ENCODE peak calls at places on chromosome 3, in ten cellular contexts. One of them, this sample, is unnamed.

GRCh38 chr3:86801921-86802320 is 189.0 kb downstream of the VGLL3 start:
- DNase-seq in spleen: no peak
- DNase-seq in cardiac fibroblast: peak; percentile 61
- DNase-seq in GM23338: no peak
- DNase-seq in progenitor cell of endocrine pancreas: no peak
- DNase-seq in CD8-positive, alpha-beta T cell: no peak
- DNase-seq in PC-9: no peak
- DNase-seq in pancreas: no peak
- DNase-seq in HL-60: no peak
- DNase-seq in heart left ventricle: no peak
- DNase-seq in this sample: no peak

GRCh38 chr3:194782767-194783404 is 97.2 kb downstream of the FAM43A start:
- DNase-seq in spleen: no peak
- DNase-seq in cardiac fibroblast: peak; percentile 32
- DNase-seq in GM23338: no peak
- DNase-seq in progenitor cell of endocrine pancreas: no peak
- DNase-seq in CD8-positive, alpha-beta T cell: no peak
- DNase-seq in PC-9: no peak
- DNase-seq in pancreas: no peak
- DNase-seq in HL-60: no peak
- DNase-seq in heart left ventricle: no peak
- DNase-seq in this sample: no peak

GRCh38 chr3:77281721-77282120 is 241.8 kb downstream of the ROBO2 start:
- DNase-seq in spleen: peak; percentile 45
- DNase-seq in cardiac fibroblast: no peak
- DNase-seq in GM23338: peak; percentile 67
- DNase-seq in progenitor cell of endocrine pancreas: no peak
- DNase-seq in CD8-positive, alpha-beta T cell: no peak
- DNase-seq in PC-9: no peak
- DNase-seq in pancreas: no peak
- DNase-seq in HL-60: no peak
- DNase-seq in heart left ventricle: no peak
- DNase-seq in this sample: no peak

GRCh38 chr3:114293846-114294245 is at the start of gene TIGIT:
- DNase-seq in spleen: no peak
- DNase-seq in cardiac fibroblast: no peak
- DNase-seq in GM23338: no peak
- DNase-seq in progenitor cell of endocrine pancreas: no peak
- DNase-seq in CD8-positive, alpha-beta T cell: no peak
- DNase-seq in PC-9: no peak
- DNase-seq in pancreas: no peak
- DNase-seq in HL-60: no peak
- DNase-seq in heart left ventricle: no peak
- DNase-seq in this sample: no peak

GRCh38 chr3:66962624-66963023 is 35.5 kb upstream of the KBTBD8 start:
- DNase-seq in spleen: no peak
- DNase-seq in cardiac fibroblast: no peak
- DNase-seq in GM23338: no peak
- DNase-seq in progenitor cell of endocrine pancreas: no peak
- DNase-seq in CD8-positive, alpha-beta T cell: no peak
- DNase-seq in PC-9: no peak
- DNase-seq in pancreas: no peak
- DNase-seq in HL-60: no peak
- DNase-seq in heart left ventricle: no peak
- DNase-seq in this sample: no peak

GRCh38 chr3:178802993-178803693 is 266.9 kb downstream of the KCNMB2 start:
- DNase-seq in spleen: no peak
- DNase-seq in cardiac fibroblast: peak; percentile 34
- DNase-seq in GM23338: no peak
- DNase-seq in progenitor cell of endocrine pancreas: no peak
- DNase-seq in CD8-positive, alpha-beta T cell: no peak
- DNase-seq in PC-9: no peak
- DNase-seq in pancreas: no peak
- DNase-seq in HL-60: no peak
- DNase-seq in heart left ventricle: no peak
- DNase-seq in this sample: no peak

GRCh38 chr3:43341788-43342187 is 55.4 kb downstream of the SNRK start:
- DNase-seq in spleen: no peak
- DNase-seq in cardiac fibroblast: no peak
- DNase-seq in GM23338: no peak
- DNase-seq in progenitor cell of endocrine pancreas: no peak
- DNase-seq in CD8-positive, alpha-beta T cell: no peak
- DNase-seq in PC-9: no peak
- DNase-seq in pancreas: no peak
- DNase-seq in HL-60: no peak
- DNase-seq in heart left ventricle: no peak
- DNase-seq in this sample: no peak

GRCh38 chr3:29152379-29152778 is 128.5 kb upstream of the RBMS3 start:
- DNase-seq in spleen: no peak
- DNase-seq in cardiac fibroblast: no peak
- DNase-seq in GM23338: peak; percentile 60
- DNase-seq in progenitor cell of endocrine pancreas: no peak
- DNase-seq in CD8-positive, alpha-beta T cell: no peak
- DNase-seq in PC-9: no peak
- DNase-seq in pancreas: no peak
- DNase-seq in HL-60: no peak
- DNase-seq in heart left ventricle: no peak
- DNase-seq in this sample: no peak

GRCh38 chr3:16240229-16241023 is 24.3 kb downstream of the DPH3 start:
- DNase-seq in spleen: no peak
- DNase-seq in cardiac fibroblast: peak; percentile 88
- DNase-seq in GM23338: no peak
- DNase-seq in progenitor cell of endocrine pancreas: no peak
- DNase-seq in CD8-positive, alpha-beta T cell: no peak
- DNase-seq in PC-9: peak; percentile 50
- DNase-seq in pancreas: no peak
- DNase-seq in HL-60: peak; percentile 74
- DNase-seq in heart left ventricle: no peak
- DNase-seq in this sample: no peak

GRCh38 chr3:174931473-174931872 is 72.3 kb downstream of the NAALADL2 start:
- DNase-seq in spleen: no peak
- DNase-seq in cardiac fibroblast: peak; percentile 36
- DNase-seq in GM23338: no peak
- DNase-seq in progenitor cell of endocrine pancreas: no peak
- DNase-seq in CD8-positive, alpha-beta T cell: no peak
- DNase-seq in PC-9: no peak
- DNase-seq in pancreas: no peak
- DNase-seq in HL-60: no peak
- DNase-seq in heart left ventricle: no peak
- DNase-seq in this sample: no peak

GRCh38 chr3:3087279-3087678 is 22.9 kb downstream of the IL5RA start:
- DNase-seq in spleen: no peak
- DNase-seq in cardiac fibroblast: no peak
- DNase-seq in GM23338: no peak
- DNase-seq in progenitor cell of endocrine pancreas: no peak
- DNase-seq in CD8-positive, alpha-beta T cell: no peak
- DNase-seq in PC-9: no peak
- DNase-seq in pancreas: no peak
- DNase-seq in HL-60: no peak
- DNase-seq in heart left ventricle: no peak
- DNase-seq in this sample: no peak

GRCh38 chr3:45656575-45657363 is 32.4 kb upstream of the SACM1L start:
- DNase-seq in spleen: peak; percentile 91
- DNase-seq in cardiac fibroblast: peak; percentile 99
- DNase-seq in GM23338: peak; percentile 98
- DNase-seq in progenitor cell of endocrine pancreas: peak; percentile 74
- DNase-seq in CD8-positive, alpha-beta T cell: peak; percentile 78
- DNase-seq in PC-9: peak; percentile 85
- DNase-seq in pancreas: peak; percentile 92
- DNase-seq in HL-60: peak; percentile 82
- DNase-seq in heart left ventricle: peak; percentile 93
- DNase-seq in this sample: peak; percentile 79
- TF ChIP-seq CTCF in spleen: peak; percentile 98
- TF ChIP-seq CTCF in cardiac fibroblast: peak; percentile 91
- TF ChIP-seq CTCF in GM23338: peak; percentile 97
- TF ChIP-seq CTCF in progenitor cell of endocrine pancreas: peak; percentile 96
- TF ChIP-seq CTCF in CD8-positive, alpha-beta T cell: peak; percentile 77
- TF ChIP-seq CTCF in PC-9: peak; percentile 89
- TF ChIP-seq CTCF in pancreas: peak; percentile 83
- TF ChIP-seq CTCF in HL-60: peak; percentile 81
- TF ChIP-seq CTCF in heart left ventricle: peak; percentile 93
- TF ChIP-seq CTCF in this sample: peak; percentile 86

GRCh38 chr3:129282727-129283327 is 4.2 kb downstream of the HMCES start:
- DNase-seq in spleen: no peak
- DNase-seq in cardiac fibroblast: peak; percentile 89
- DNase-seq in GM23338: no peak
- DNase-seq in progenitor cell of endocrine pancreas: no peak
- DNase-seq in CD8-positive, alpha-beta T cell: no peak
- DNase-seq in PC-9: no peak
- DNase-seq in pancreas: no peak
- DNase-seq in HL-60: peak; percentile 50
- DNase-seq in heart left ventricle: no peak
- DNase-seq in this sample: no peak
- TF ChIP-seq CTCF in spleen: no peak
- TF ChIP-seq CTCF in cardiac fibroblast: no peak
- TF ChIP-seq CTCF in GM23338: peak; percentile 16
- TF ChIP-seq CTCF in progenitor cell of endocrine pancreas: no peak
- TF ChIP-seq CTCF in CD8-positive, alpha-beta T cell: no peak
- TF ChIP-seq CTCF in PC-9: no peak
- TF ChIP-seq CTCF in pancreas: no peak
- TF ChIP-seq CTCF in HL-60: no peak
- TF ChIP-seq CTCF in heart left ventricle: no peak
- TF ChIP-seq CTCF in this sample: no peak

DNA sequence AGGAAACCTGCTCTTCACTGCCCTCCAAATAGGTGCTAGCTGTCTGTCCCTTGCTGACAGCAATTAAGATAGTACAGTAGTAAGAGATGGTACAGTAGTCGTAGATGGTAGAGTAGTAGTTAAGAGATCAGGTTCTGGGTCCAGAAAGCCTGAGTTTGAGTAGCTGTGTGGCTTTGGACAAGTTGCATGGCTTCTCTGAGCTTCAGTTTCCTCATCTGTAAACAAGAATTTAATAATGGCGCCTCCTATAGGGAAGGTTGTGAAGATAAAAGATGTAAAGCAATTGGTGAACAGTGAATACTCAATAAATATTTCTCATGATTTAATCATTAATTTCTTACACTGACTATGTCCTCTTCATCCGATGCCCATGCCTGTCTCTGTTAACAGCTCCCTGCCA is 86.9 kb upstream of the BCL6 start:
- DNase-seq in spleen: no peak
- DNase-seq in cardiac fibroblast: no peak
- DNase-seq in GM23338: peak; percentile 8
- DNase-seq in progenitor cell of endocrine pancreas: no peak
- DNase-seq in CD8-positive, alpha-beta T cell: no peak
- DNase-seq in PC-9: peak; percentile 25
- DNase-seq in pancreas: no peak
- DNase-seq in HL-60: no peak
- DNase-seq in heart left ventricle: no peak
- DNase-seq in this sample: no peak
- TF ChIP-seq CTCF in spleen: no peak
- TF ChIP-seq CTCF in cardiac fibroblast: no peak
- TF ChIP-seq CTCF in GM23338: peak; percentile 33
- TF ChIP-seq CTCF in progenitor cell of endocrine pancreas: no peak
- TF ChIP-seq CTCF in CD8-positive, alpha-beta T cell: no peak
- TF ChIP-seq CTCF in PC-9: no peak
- TF ChIP-seq CTCF in pancreas: no peak
- TF ChIP-seq CTCF in HL-60: no peak
- TF ChIP-seq CTCF in heart left ventricle: no peak
- TF ChIP-seq CTCF in this sample: no peak

GRCh38 chr3:96813820-96814580 is 394 bp upstream of the EPHA6 start:
- DNase-seq in spleen: peak; percentile 71
- DNase-seq in cardiac fibroblast: peak; percentile 57
- DNase-seq in GM23338: peak; percentile 78
- DNase-seq in progenitor cell of endocrine pancreas: peak; percentile 64
- DNase-seq in CD8-positive, alpha-beta T cell: no peak
- DNase-seq in PC-9: no peak
- DNase-seq in pancreas: peak; percentile 49
- DNase-seq in HL-60: no peak
- DNase-seq in heart left ventricle: peak; percentile 54
- DNase-seq in this sample: no peak

GRCh38 chr3:96813134-96813819 is 1.1 kb upstream of the EPHA6 start:
- DNase-seq in spleen: peak; percentile 81
- DNase-seq in cardiac fibroblast: peak; percentile 64
- DNase-seq in GM23338: peak; percentile 93
- DNase-seq in progenitor cell of endocrine pancreas: peak; percentile 84
- DNase-seq in CD8-positive, alpha-beta T cell: no peak
- DNase-seq in PC-9: peak; percentile 70
- DNase-seq in pancreas: peak; percentile 84
- DNase-seq in HL-60: peak; percentile 2
- DNase-seq in heart left ventricle: peak; percentile 70
- DNase-seq in this sample: no peak

DNA sequence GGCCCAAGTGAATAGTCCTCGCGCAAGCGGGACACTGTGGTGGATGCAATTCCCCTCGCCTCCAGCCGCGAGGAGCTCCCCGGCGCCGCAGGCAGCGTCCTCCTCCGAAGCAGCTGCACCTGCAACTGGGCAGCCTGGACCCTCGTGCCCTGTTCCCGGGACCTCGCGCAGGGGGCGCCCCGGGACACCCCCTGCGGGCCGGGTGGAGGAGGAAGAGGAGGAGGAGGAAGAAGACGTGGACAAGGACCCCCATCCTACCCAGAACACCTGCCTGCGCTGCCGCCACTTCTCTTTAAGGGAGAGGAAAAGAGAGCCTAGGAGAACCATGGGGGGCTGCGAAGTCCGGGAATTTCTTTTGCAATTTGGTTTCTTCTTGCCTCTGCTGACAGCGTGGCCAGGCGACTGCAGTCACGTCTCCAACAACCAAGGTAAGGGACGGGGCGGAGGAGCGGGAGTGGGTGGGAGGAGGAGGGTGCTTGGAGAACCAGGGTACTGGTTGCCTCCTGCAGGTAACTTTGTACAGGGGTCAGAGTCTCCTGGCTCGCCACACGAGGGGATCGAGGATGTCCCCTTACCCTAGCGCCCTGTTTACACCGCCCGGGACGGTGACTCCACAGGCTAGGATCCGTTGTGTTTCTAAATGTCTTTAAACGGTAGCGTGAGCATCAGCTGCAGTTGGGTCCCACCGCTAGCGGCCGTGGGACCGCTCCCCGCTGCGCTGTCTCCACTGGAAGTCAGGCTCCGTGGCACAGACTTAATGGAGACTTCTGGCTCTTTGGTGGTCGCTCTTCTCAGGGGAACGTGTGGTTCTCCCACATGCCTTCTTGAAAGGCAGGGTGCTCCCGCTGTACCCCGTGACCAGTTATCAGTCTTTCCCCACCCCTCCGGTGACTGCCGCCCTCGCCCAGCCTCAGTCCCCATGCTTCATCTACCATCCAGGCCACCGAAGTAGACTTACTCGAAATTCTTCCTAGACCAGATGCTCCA is at the start of gene EPHA6:
- DNase-seq in spleen: peak; percentile 62
- DNase-seq in cardiac fibroblast: no peak
- DNase-seq in GM23338: peak; percentile 44
- DNase-seq in progenitor cell of endocrine pancreas: peak; percentile 28
- DNase-seq in CD8-positive, alpha-beta T cell: no peak
- DNase-seq in PC-9: no peak
- DNase-seq in pancreas: no peak
- DNase-seq in HL-60: no peak
- DNase-seq in heart left ventricle: no peak
- DNase-seq in this sample: no peak
- TF ChIP-seq CTCF in spleen: no peak
- TF ChIP-seq CTCF in cardiac fibroblast: no peak
- TF ChIP-seq CTCF in GM23338: no peak
- TF ChIP-seq CTCF in progenitor cell of endocrine pancreas: peak; percentile 21
- TF ChIP-seq CTCF in CD8-positive, alpha-beta T cell: no peak
- TF ChIP-seq CTCF in PC-9: no peak
- TF ChIP-seq CTCF in pancreas: no peak
- TF ChIP-seq CTCF in HL-60: no peak
- TF ChIP-seq CTCF in heart left ventricle: no peak
- TF ChIP-seq CTCF in this sample: no peak

This sample was measured in natural killer cell.